ENCODE peak calls at places on chromosomes 5 and 9, in eight cellular contexts. Z, R, Q, J, Y, P, E and H are unnamed samples.

GRCh38 chr5:139711852-139712171 is 63.7 kb downstream of the CXXC5 start:
- DNase-seq in J (no peak), E (no peak), Y (no peak), R (no peak), Q (no peak), P (peak), Z (no peak), H (no peak)

GRCh38 chr5:40568548-40568947 is 111.2 kb upstream of the PTGER4 start:
- DNase-seq in Y (no peak), Z (no peak), E (no peak), P (no peak), J (no peak), Q (no peak), R (no peak), H (no peak)

GRCh38 chr5:112902561-112902960 is 19.5 kb downstream of the REEP5 start:
- DNase-seq in Q (no peak), J (no peak), P (no peak), R (no peak), E (no peak), Y (no peak), Z (no peak), H (no peak)

GRCh38 chr5:42074353-42074752 is 149.3 kb downstream of the FBXO4 start:
- DNase-seq in Z (no peak), Q (no peak), J (no peak), P (no peak), R (no peak), Y (no peak), E (no peak), H (no peak)

GRCh38 chr5:20523099-20523498 is 535.1 kb upstream of the CDH18 start:
- DNase-seq in E (no peak), Z (no peak), J (no peak), Q (no peak), R (no peak), Y (no peak), P (no peak), H (no peak)

GRCh38 chr5:45795458-45795857 is 99.3 kb upstream of the HCN1 start:
- DNase-seq in R (no peak), P (no peak), Z (no peak), Y (no peak), E (peak), Q (no peak), J (no peak), H (no peak)

GRCh38 chr9:112582371-112582770 is 95.7 kb downstream of the KIAA1958 start:
- DNase-seq in E (peak), P (peak), R (no peak), Y (no peak), J (no peak), Z (no peak), Q (no peak), H (no peak)

GRCh38 chr9:106432631-106433030 is 430.3 kb upstream of the ZNF462 start:
- DNase-seq in Y (no peak), E (no peak), R (no peak), J (no peak), Z (no peak), Q (no peak), P (no peak), H (no peak)

GRCh38 chr5:91474201-91474600 is 91.1 kb upstream of the ARRDC3 start:
- DNase-seq in J (no peak), Z (no peak), Q (no peak), R (peak), Y (no peak), E (no peak), P (no peak), H (peak)

GRCh38 chr9:112308576-112308975 is 24.8 kb downstream of the PTBP3 start:
- DNase-seq in E (peak), R (no peak), Z (no peak), Q (peak), Y (no peak), P (peak), J (no peak), H (no peak)

GRCh38 chr5:96014395-96014794 is 52.7 kb upstream of the ELL2 start:
- DNase-seq in E (no peak), Z (no peak), Q (no peak), J (no peak), P (no peak), R (no peak), Y (no peak), H (no peak)

GRCh38 chr9:10443805-10444204 is 169.0 kb downstream of the PTPRD start:
- DNase-seq in Z (no peak), R (no peak), P (no peak), E (no peak), J (no peak), Y (no peak), Q (no peak), H (no peak)

GRCh38 chr9:4985376-4986266 is 549 bp downstream of the JAK2 start:
- DNase-seq in E (peak), Z (peak), Y (peak), P (peak), J (peak), Q (peak), R (peak), H (no peak)

GRCh38 chr9:125156551-125156950 is 13.2 kb upstream of the SCAI start:
- DNase-seq in E (no peak), J (no peak), P (no peak), Y (no peak), Z (no peak), R (no peak), Q (no peak), H (no peak)

GRCh38 chr9:125151730-125152129 is 8.4 kb upstream of the SCAI start:
- DNase-seq in Q (no peak), Y (no peak), E (no peak), J (no peak), P (no peak), Z (no peak), R (no peak), H (no peak)

GRCh38 chr9:125150349-125151245 is 7.3 kb upstream of the SCAI start:
- DNase-seq in J (peak), Q (no peak), Y (no peak), E (no peak), P (no peak), R (no peak), Z (no peak), H (no peak)

GRCh38 chr9:125153712-125154367 is 10.5 kb upstream of the SCAI start:
- DNase-seq in P (no peak), Z (no peak), Y (no peak), R (no peak), J (no peak), Q (no peak), E (no peak), H (no peak)
- H3K4me3 ChIP-seq in P (no peak), Z (no peak), Y (no peak), R (no peak), J (no peak), Q (no peak), E (no peak), H (no peak)

GRCh38 chr5:137858954-137859353 is 8.7 kb upstream of the MYOT start:
- DNase-seq in Q (no peak), Z (no peak), Y (no peak), P (no peak), J (no peak), R (no peak), E (no peak), H (no peak)

GRCh38 chr5:137862251-137862650 is 5.4 kb upstream of the MYOT start:
- DNase-seq in J (no peak), Z (no peak), R (no peak), Y (no peak), Q (no peak), P (no peak), E (no peak), H (no peak)

GRCh38 chr5:137856201-137856600 is 11.5 kb upstream of the MYOT start:
- DNase-seq in J (no peak), Q (no peak), Z (no peak), P (no peak), E (no peak), Y (no peak), R (no peak), H (no peak)

GRCh38 chr5:137856916-137857862 is 10.5 kb upstream of the MYOT start:
- DNase-seq in Q (no peak), Y (no peak), Z (no peak), R (no peak), P (no peak), J (no peak), E (no peak), H (no peak)

DNA sequence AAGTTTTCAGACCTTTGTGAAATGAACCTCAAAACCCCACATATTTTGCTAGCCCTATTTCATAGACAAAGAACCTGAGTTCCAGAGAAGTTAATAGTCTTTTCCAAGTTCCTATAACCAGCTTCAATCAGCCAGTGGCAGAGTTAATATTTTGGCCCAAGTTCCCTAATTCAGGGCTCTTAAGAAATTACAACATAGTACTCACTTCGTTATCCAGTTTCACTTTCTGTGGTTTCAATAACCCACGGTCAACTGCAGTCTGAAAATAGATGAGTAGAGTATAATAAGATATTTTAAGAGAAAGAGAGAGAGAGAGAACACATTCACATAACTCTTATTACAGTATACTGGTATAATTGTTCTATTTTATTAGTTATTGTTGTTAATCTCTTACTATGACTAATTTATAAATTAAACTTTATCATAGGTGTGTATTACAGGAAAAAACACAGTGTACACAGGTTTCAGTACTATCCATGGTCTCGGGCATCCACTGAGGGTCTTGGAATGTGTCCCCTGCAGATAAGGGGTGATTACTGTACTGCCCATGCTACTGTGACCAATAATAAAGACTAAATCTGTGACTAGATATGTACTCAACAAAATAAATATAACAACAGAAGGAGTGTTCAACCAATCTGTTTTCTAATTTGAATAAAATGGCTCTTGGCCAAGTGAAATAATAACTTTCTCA is 9.3 kb upstream of the MYOT start:
- DNase-seq in E (no peak), Q (no peak), Y (peak), P (no peak), J (no peak), Z (no peak), R (peak), H (peak)
- H3K4me3 ChIP-seq in E (no peak), Q (no peak), Y (no peak), P (no peak), J (no peak), Z (peak), R (no peak), H (no peak)

DNA sequence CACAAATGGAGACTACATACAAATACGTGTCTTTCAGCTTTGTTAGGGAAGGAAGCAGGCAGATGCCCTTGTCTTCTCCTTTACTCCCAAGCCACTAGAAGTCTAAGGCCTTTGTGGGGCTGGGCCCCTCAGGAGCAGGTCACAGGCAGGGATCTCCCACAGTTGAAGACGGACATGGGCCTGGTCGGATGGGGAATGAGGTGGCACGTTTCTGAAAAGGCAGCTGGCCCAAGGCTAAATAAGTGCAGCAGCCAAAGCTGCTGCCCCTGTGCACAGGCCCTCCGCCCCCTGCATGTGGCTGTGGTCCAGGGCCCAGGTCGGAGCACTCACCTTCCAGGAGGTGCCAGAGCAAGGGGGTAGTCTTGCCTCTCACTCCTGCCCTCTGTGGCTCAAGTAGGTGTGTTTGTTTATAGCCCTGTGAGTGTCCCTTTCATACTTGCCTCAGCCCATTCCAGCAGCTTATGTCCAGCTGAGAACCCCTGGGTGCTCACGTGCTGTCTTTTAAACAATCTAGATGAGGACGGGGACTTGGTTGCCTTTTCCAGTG is 1.8 kb downstream of the SQSTM1 start:
- DNase-seq in P (no peak), Q (no peak), R (no peak), J (peak), Z (no peak), Y (no peak), E (no peak), H (no peak)
- H3K4me3 ChIP-seq in P (peak), Q (no peak), R (peak), J (peak), Z (peak), Y (peak), E (no peak), H (peak)

GRCh38 chr5:147509710-147510651 is at the start of gene DPYSL3:
- DNase-seq in Q (peak), E (peak), J (peak), Z (peak), P (peak), Y (peak), R (peak), H (no peak)

GRCh38 chr5:147507480-147508126 is 2.3 kb downstream of the DPYSL3 start:
- DNase-seq in P (no peak), Q (no peak), E (no peak), R (peak), Y (peak), J (no peak), Z (no peak), H (no peak)

GRCh38 chr5:147510885-147511284 is 1.0 kb upstream of the DPYSL3 start:
- DNase-seq in P (no peak), E (no peak), Y (no peak), Q (no peak), R (no peak), Z (no peak), J (no peak), H (no peak)

GRCh38 chr5:147509041-147509709 is 693 bp downstream of the DPYSL3 start:
- DNase-seq in J (peak), Y (peak), E (peak), Z (peak), Q (no peak), R (peak), P (no peak), H (no peak)

GRCh38 chr5:147508711-147509040 is 1.2 kb downstream of the DPYSL3 start:
- DNase-seq in R (no peak), Z (no peak), P (no peak), E (no peak), Y (peak), J (no peak), Q (no peak), H (no peak)
- H3K4me3 ChIP-seq in R (peak), Z (peak), P (peak), E (peak), Y (peak), J (no peak), Q (peak), H (peak)

DNA sequence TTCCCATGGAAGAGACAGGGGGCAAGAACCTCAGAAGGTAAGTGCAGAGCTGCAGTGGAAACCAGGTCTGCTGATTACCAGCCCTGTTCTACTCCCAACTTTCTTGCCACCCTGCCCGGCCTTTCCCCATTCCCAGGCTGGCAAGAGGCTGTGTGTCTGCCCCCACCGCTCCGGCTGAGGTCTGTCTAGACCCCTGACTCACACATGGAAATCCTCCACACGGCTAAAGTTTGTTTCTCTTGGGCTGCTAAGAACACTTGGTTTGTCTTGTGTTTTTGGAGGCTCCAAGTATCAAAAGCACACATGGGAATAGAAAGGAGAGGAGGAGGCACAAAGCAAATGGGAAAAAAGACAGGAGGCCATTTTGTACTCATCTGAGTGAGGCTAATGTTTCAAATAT is 168.3 kb downstream of the GABBR2 start:
- DNase-seq in Y (no peak), J (no peak), R (no peak), E (no peak), P (no peak), Z (no peak), Q (no peak), H (no peak)
- H3K4me3 ChIP-seq in Y (no peak), J (no peak), R (no peak), E (no peak), P (no peak), Z (no peak), Q (no peak), H (no peak)

DNA sequence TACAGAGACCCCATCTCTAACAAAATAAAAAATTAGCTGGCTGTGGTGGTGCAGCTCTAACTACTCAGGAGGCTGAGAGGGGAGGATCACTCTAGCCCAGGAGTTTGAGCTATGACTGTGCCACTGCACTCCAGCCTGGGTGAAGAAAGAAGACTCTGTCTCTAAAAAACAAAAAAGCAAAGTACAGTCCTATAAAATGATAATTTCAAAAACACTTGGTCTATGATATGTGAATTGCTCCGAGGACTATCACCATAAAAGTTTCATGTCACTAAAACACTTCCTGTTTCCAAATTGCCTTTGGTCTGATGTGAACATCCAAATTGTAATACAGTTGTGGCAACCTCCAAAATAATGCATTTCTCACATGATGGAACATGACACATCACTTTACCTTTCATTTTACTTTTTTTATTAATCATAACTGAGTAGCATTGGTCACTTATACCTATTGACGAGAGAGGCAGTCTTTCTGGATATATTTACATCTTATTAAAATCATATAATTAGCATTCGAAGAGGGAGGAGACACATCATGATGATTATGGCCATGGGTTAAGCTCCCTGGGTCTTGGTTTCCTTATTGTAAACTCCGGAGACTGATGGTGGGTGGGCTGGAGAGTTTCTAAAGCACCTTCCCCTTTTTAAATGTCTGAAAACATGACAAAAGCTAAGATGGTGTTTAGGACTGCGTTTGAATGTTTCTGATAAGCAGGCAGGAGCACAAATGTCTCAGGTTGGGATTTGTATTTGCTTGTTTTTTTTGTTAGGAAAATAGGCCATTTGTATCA is 25.8 kb upstream of the CD180 start:
- DNase-seq in Y (no peak), J (no peak), Q (no peak), Z (no peak), E (no peak), R (no peak), P (no peak), H (no peak)
- H3K4me3 ChIP-seq in Y (no peak), J (no peak), Q (no peak), Z (no peak), E (no peak), R (no peak), P (no peak), H (no peak)